ENCODE peak calls at places on chromosomes 11 and 22, in ten cellular contexts. R is bronchial epithelial cell, D is adrenal gland, Y is HCT116, U is WERI-Rb-1, V is Peyer's patch, C is Panc1, J is PC-3, A is body of pancreas, I is mammary epithelial cell. L is an unnamed sample. For H3K36me3 and H3K27me3, the result is how much of the 10 kb centered on the place peaks cover.

GRCh38 chr11:10263929-10264328 is 30.1 kb downstream of the SBF2 start:
- DNase-seq in R (peak), D (no peak), Y (no peak), U (no peak), V (no peak), C (no peak), J (peak), A (no peak), I (peak), L (no peak)

GRCh38 chr11:15213471-15214231 is 98.9 kb downstream of the INSC start:
- DNase-seq in R (peak), D (no peak), Y (no peak), U (no peak), V (no peak), C (no peak), J (no peak), A (no peak), I (no peak), L (no peak)

GRCh38 chr11:68954970-68955958 is 25.5 kb downstream of the MRGPRD start:
- DNase-seq in R (peak), D (no peak), Y (no peak), U (no peak), V (no peak), C (no peak), J (peak), A (peak), I (no peak), L (no peak)

GRCh38 chr11:104870910-104871309 is 27.4 kb downstream of the CASP12 start:
- DNase-seq in R (no peak), D (no peak), Y (no peak), U (no peak), V (no peak), C (no peak), J (no peak), A (no peak), I (no peak), L (no peak)

GRCh38 chr22:38728899-38729796 is 23.4 kb downstream of the GTPBP1 start:
- DNase-seq in R (no peak), D (no peak), Y (no peak), U (no peak), V (no peak), C (no peak), J (no peak), A (no peak), I (no peak), L (no peak)

GRCh38 chr11:117669616-117670015 is 127.4 kb downstream of the DSCAML1 start:
- DNase-seq in R (no peak), D (no peak), Y (no peak), U (no peak), V (no peak), C (no peak), J (no peak), A (no peak), I (no peak), L (no peak)

GRCh38 chr11:67356867-67357561 is 3.7 kb upstream of the POLD4 start:
- DNase-seq in R (peak), D (peak), Y (no peak), U (peak), V (peak), C (no peak), J (peak), A (peak), I (peak), L (peak)

GRCh38 chr11:106091480-106092123 is 14.1 kb downstream of the AASDHPPT start:
- DNase-seq in R (peak), D (no peak), Y (no peak), U (no peak), V (no peak), C (no peak), J (peak), A (no peak), I (peak), L (peak)

GRCh38 chr11:8913961-8914660 is 3.1 kb downstream of the AKIP1 start:
- DNase-seq in R (peak), D (peak), Y (no peak), U (peak), V (peak), C (no peak), J (peak), A (peak), I (peak), L (no peak)

GRCh38 chr11:64661146-64661545 is 61.9 kb downstream of the NRXN2 start:
- DNase-seq in R (no peak), D (no peak), Y (no peak), U (no peak), V (no peak), C (no peak), J (no peak), A (no peak), I (no peak), L (no peak)

GRCh38 chr22:41888638-41889200 is 26.2 kb downstream of the SHISA8 start:
- DNase-seq in R (no peak), D (no peak), Y (no peak), U (no peak), V (no peak), C (no peak), J (no peak), A (no peak), I (no peak), L (no peak)

GRCh38 chr11:130625907-130626306 is 177.5 kb downstream of the ADAMTS15 start:
- DNase-seq in R (no peak), D (no peak), Y (no peak), U (no peak), V (no peak), C (no peak), J (no peak), A (no peak), I (no peak), L (no peak)

GRCh38 chr22:31284241-31284745 is 8.0 kb downstream of the PIK3IP1 start:
- DNase-seq in R (no peak), D (no peak), Y (no peak), U (peak), V (no peak), C (no peak), J (no peak), A (no peak), I (no peak), L (no peak)

GRCh38 chr11:8605956-8606355 is 11.9 kb upstream of the STK33 start:
- DNase-seq in R (peak), D (no peak), Y (no peak), U (no peak), V (no peak), C (no peak), J (no peak), A (no peak), I (no peak), L (no peak)

GRCh38 chr11:70900540-70900939 is 351.8 kb downstream of the SHANK2 start:
- DNase-seq in R (no peak), D (no peak), Y (no peak), U (no peak), V (no peak), C (no peak), J (no peak), A (no peak), I (no peak), L (no peak)

GRCh38 chr11:31383116-31383515 is 13.5 kb downstream of the DNAJC24 start:
- DNase-seq in R (no peak), D (no peak), Y (no peak), U (no peak), V (no peak), C (no peak), J (no peak), A (no peak), I (no peak), L (no peak)

GRCh38 chr11:108819957-108820356 is 155.1 kb downstream of the DDX10 start:
- DNase-seq in R (no peak), D (no peak), Y (no peak), U (no peak), V (no peak), C (no peak), J (no peak), A (no peak), I (no peak), L (no peak)

GRCh38 chr11:68673291-68673930 is 10.9 kb upstream of the GAL start:
- DNase-seq in R (no peak), D (no peak), Y (no peak), U (no peak), V (no peak), C (no peak), J (no peak), A (no peak), I (no peak), L (no peak)

GRCh38 chr11:73974611-73975478 is 7.8 kb downstream of the UCP2 start:
- DNase-seq in R (no peak), D (no peak), Y (no peak), U (no peak), V (no peak), C (no peak), J (no peak), A (no peak), I (no peak), L (no peak)

GRCh38 chr11:67538306-67538705 is 15.1 kb upstream of the CABP2 start:
- DNase-seq in R (no peak), D (no peak), Y (no peak), U (no peak), V (no peak), C (no peak), J (no peak), A (no peak), I (no peak), L (no peak)

GRCh38 chr11:62534779-62535545 is 11.6 kb downstream of the AHNAK start:
- DNase-seq in R (no peak), D (no peak), Y (no peak), U (no peak), V (no peak), C (no peak), J (no peak), A (no peak), I (no peak), L (no peak)

GRCh38 chr11:123308077-123308476 is 113.0 kb upstream of the CLMP start:
- DNase-seq in R (no peak), D (peak), Y (no peak), U (no peak), V (no peak), C (no peak), J (no peak), A (no peak), I (no peak), L (no peak)

GRCh38 chr22:38467904-38468760 is at the start of gene KDELR3:
- DNase-seq in R (peak), D (peak), Y (peak), U (no peak), V (no peak), C (no peak), J (peak), A (peak), I (peak), L (peak)

GRCh38 chr22:31544481-31545480 is 48.4 kb downstream of the SFI1 start:
- DNase-seq in R (peak), D (peak), Y (no peak), U (no peak), V (no peak), C (no peak), J (no peak), A (no peak), I (no peak), L (no peak)

GRCh38 chr22:21646608-21647590 is 4.8 kb downstream of the SDF2L1 start:
- DNase-seq in R (peak), D (peak), Y (peak), U (peak), V (peak), C (no peak), J (peak), A (peak), I (peak), L (no peak)

GRCh38 chr22:45190473-45190872 is 26.7 kb downstream of the NUP50 start:
- DNase-seq in R (no peak), D (no peak), Y (no peak), U (no peak), V (no peak), C (no peak), J (no peak), A (no peak), I (no peak), L (no peak)

GRCh38 chr22:46045459-46046298 is 68.7 kb upstream of the WNT7B start:
- DNase-seq in R (no peak), D (no peak), Y (no peak), U (no peak), V (no peak), C (no peak), J (no peak), A (peak), I (no peak), L (no peak)

GRCh38 chr11:107696140-107696539 is 15.7 kb downstream of the SLN start:
- DNase-seq in R (peak), D (no peak), Y (peak), U (no peak), V (no peak), C (peak), J (peak), A (no peak), I (peak), L (no peak)

GRCh38 chr11:79168530-79169110 is 272.2 kb downstream of the TENM4 start:
- DNase-seq in R (peak), D (no peak), Y (no peak), U (peak), V (no peak), C (no peak), J (no peak), A (no peak), I (peak), L (no peak)

GRCh38 chr22:23536821-23537345 is 43.2 kb downstream of the IGLL1 start:
- DNase-seq in R (no peak), D (peak), Y (no peak), U (peak), V (no peak), C (no peak), J (no peak), A (no peak), I (no peak), L (no peak)

GRCh38 chr11:84890706-84891105 is 736.4 kb downstream of the DLG2 start:
- DNase-seq in R (no peak), D (no peak), Y (no peak), U (peak), V (no peak), C (no peak), J (no peak), A (no peak), I (no peak), L (no peak)

GRCh38 chr11:113473983-113474361 is 1.2 kb downstream of the DRD2 start:
- DNase-seq in R (no peak), D (no peak), Y (no peak), U (no peak), V (no peak), C (no peak), J (no peak), A (no peak), I (no peak), L (no peak)

GRCh38 chr22:20153945-20154344 is 3.1 kb upstream of the CCDC188 start:
- DNase-seq in R (no peak), D (no peak), Y (no peak), U (peak), V (no peak), C (no peak), J (no peak), A (no peak), I (no peak), L (no peak)

GRCh38 chr11:93285430-93285829 is 45.1 kb upstream of the DEUP1 start:
- DNase-seq in R (no peak), D (no peak), Y (no peak), U (no peak), V (no peak), C (no peak), J (no peak), A (no peak), I (no peak), L (no peak)

GRCh38 chr11:19164881-19165280 is 36.9 kb downstream of the CSRP3 start:
- DNase-seq in R (no peak), D (no peak), Y (no peak), U (no peak), V (no peak), C (no peak), J (no peak), A (no peak), I (no peak), L (no peak)
- TF ChIP-seq CTCF in R (no peak), D (no peak), Y (no peak), U (no peak), V (no peak), C (no peak), J (no peak), A (no peak), I (no peak), L (no peak)

GRCh38 chr22:29684244-29684643 is 35.6 kb upstream of the CABP7 start:
- DNase-seq in R (no peak), D (no peak), Y (no peak), U (no peak), V (no peak), C (no peak), J (no peak), A (no peak), I (no peak), L (no peak)
- H3K36me3 ChIP-seq in R (under half), D (under half), Y (under half), U (under half), V (half or more), C (under half), J (under half), A (under half), I (under half), L (under half)

GRCh38 chr11:17719940-17720795 is 797 bp downstream of the MYOD1 start:
- DNase-seq in R (no peak), D (no peak), Y (no peak), U (peak), V (no peak), C (no peak), J (no peak), A (no peak), I (no peak), L (no peak)
- H3K27me3 ChIP-seq in R (half or more), D (half or more), Y (under half), U (under half), V (under half), C (under half), J (under half), A (under half), I (under half), L (under half)

DNA sequence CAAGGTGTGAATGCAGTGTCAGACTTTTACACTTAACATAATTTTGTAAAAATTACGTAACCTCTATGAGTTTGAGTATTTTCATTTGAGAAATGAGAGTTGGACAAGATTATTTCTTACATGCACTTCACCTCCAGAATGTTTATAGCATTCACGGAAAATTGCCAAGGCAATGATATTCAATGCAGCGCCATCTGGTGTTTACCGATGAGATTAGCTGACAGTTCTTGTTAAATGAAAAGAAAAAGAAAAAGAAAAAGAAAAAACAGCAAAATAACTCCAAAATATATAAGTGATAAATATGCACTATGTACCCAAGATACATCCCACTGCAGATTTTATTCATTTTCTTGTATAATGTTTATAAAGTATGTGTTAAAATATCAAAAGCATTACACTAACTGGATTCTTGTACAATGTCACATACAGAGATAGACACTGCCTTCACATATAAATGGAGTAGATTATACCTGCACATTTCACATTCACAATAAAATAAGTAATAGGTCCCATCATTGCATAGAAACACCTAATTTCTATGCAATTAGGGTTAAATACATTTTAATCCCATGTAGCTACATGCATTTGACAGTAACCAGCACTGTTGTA is 976.3 kb upstream of the FAT3 start:
- DNase-seq in R (peak), D (peak), Y (peak), U (peak), V (no peak), C (peak), J (peak), A (no peak), I (peak), L (no peak)
- TF ChIP-seq CTCF in R (peak), D (peak), Y (peak), U (peak), V (peak), C (peak), J (peak), A (peak), I (peak), L (peak)

GRCh38 chr11:72793081-72793451 is 781 bp downstream of the STARD10 start:
- DNase-seq in R (no peak), D (no peak), Y (no peak), U (no peak), V (no peak), C (no peak), J (no peak), A (no peak), I (no peak), L (no peak)

GRCh38 chr11:72789493-72790131 is 4.2 kb downstream of the STARD10 start:
- DNase-seq in R (peak), D (no peak), Y (no peak), U (no peak), V (no peak), C (no peak), J (peak), A (no peak), I (peak), L (no peak)

GRCh38 chr11:72798361-72798760 is 4.5 kb upstream of the STARD10 start:
- DNase-seq in R (no peak), D (no peak), Y (no peak), U (peak), V (no peak), C (no peak), J (no peak), A (no peak), I (no peak), L (no peak)

GRCh38 chr11:72792437-72793021 is 1.3 kb downstream of the STARD10 start:
- DNase-seq in R (no peak), D (no peak), Y (no peak), U (no peak), V (peak), C (no peak), J (no peak), A (no peak), I (no peak), L (no peak)

DNA sequence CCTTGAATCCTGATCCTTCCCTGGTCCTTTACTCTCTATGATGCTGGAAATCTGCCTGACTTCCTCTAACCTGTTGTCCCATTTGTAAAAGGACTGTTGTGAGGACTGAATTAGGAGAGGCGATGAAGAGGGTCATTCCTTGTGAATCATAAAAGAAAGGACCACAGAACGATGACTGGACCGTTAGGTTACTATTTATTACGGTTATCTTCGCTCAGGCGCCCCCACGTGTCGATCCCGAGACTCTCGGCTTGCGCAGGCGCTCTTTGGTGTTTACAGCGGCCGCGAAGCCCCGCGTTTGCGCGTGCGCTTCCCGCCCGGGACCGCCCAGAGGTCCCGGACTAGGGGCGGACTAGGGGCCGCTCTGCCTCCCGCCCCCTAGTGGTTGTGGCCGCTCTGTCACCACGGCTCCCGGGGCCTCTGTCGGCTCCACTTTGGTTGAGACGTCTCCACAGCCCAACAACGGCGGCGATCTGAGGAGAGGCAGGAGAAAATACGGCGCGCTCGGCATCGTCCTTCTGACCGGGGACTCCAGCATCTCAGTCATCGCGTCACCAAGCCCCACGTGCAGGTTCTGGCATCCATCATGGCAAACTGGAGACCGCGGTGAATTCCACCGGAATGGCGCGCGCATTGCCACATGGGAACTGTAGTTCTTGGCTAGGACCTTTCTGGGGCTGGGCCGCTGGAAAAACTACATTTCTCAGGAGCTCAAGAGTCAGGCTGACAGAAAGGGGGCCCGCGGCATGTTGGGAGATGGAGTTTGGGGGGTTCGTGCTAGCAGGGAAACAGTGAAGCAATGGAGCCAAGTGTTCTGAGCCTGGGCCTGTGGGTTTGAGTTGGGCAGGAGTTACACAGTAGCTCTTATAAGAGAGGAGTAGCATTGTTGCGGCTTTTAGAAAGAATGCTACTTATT is at the start of gene STARD10:
- DNase-seq in R (peak), D (peak), Y (peak), U (peak), V (peak), C (peak), J (peak), A (peak), I (peak), L (peak)
- H3K36me3 ChIP-seq in R (under half), D (under half), Y (under half), U (under half), V (under half), C (under half), J (under half), A (under half), I (under half), L (under half)

DNA sequence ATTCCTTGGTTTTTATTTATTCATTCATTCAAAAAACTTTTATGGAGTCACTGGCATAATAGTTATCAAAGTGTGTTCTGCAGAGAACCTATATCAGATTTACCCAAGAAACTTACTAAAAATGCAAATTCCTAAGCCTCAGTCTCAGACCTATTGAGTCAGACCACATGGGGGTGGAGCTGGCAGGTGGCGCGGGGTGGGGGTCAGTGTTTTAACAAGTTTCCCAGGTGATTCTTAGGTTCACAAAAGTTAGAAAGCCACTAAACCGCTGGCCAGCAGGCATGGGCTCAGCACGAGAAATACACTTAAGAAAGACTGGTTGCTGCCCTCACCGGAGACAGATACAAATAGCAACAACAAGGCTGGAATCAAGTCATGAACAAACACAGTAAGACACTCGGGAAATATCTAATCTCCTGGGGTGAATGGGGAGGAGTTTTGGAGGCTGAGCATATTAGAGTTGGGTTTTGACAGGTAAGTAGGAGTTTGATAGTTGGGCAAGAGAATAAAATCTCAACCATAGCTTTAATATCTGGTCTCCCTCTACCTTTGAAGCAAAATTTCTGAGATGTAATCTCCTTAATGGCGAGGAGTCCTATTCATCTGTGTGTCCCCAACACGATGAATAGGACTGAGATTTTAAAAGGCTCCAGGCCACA is 167.5 kb upstream of the NECTIN1 start:
- DNase-seq in R (no peak), D (no peak), Y (no peak), U (no peak), V (no peak), C (no peak), J (no peak), A (no peak), I (no peak), L (peak)
- H3K27me3 ChIP-seq in R (under half), D (under half), Y (under half), U (under half), V (under half), C (under half), J (half or more), A (under half), I (under half), L (under half)

L was measured in GM06990.